ENCODE peak calls at places on chromosome 16, in five cellular contexts. B is hippocampal formation; N is activated CD8-positive, alpha-beta memory T cell treated with anti-CD3 and anti-CD28 coated beads for 1 hour; E is T-helper 22 cell; A is tibial nerve. W is an unnamed sample.

GRCh38 chr16:25026621-25027020 is 11.5 kb upstream of the ARHGAP17 start:
- DNase-seq in E (no peak), B (no peak), A (no peak), N (no peak), W (no peak)

GRCh38 chr16:66996324-66996982 is 8.1 kb downstream of the CES4A start:
- DNase-seq in A (peak), E (no peak), B (peak), N (no peak), W (peak)

GRCh38 chr16:440627-441026 is 15.2 kb downstream of the RAB11FIP3 start:
- DNase-seq in B (no peak), E (no peak), A (no peak), N (no peak), W (no peak)

GRCh38 chr16:57303021-57303909 is 18.8 kb upstream of the PLLP start:
- DNase-seq in E (no peak), N (no peak), A (no peak), B (no peak), W (peak)

GRCh38 chr16:28990375-28991040 is 5.7 kb downstream of the LAT start:
- DNase-seq in N (no peak), B (no peak), A (no peak), E (peak), W (no peak)

GRCh38 chr16:85037050-85037410 is 9.4 kb downstream of the KIAA0513 start:
- DNase-seq in B (no peak), N (no peak), A (peak), E (no peak), W (no peak)

GRCh38 chr16:10386517-10387377 is 886 bp downstream of the ATF7IP2 start:
- DNase-seq in N (no peak), B (no peak), A (no peak), E (no peak), W (no peak)

GRCh38 chr16:27748868-27749546 is 199.1 kb downstream of the KATNIP start:
- DNase-seq in N (no peak), B (peak), E (no peak), A (peak), W (no peak)

GRCh38 chr16:3187798-3188674 is at the start of gene OR1F1:
- DNase-seq in B (no peak), E (no peak), A (no peak), N (no peak), W (no peak)

GRCh38 chr16:17591655-17592405 is 121.1 kb upstream of the XYLT1 start:
- DNase-seq in B (no peak), N (no peak), A (no peak), E (peak), W (no peak)

GRCh38 chr16:51144203-51144602 is 6.9 kb downstream of the SALL1 start:
- DNase-seq in E (no peak), B (no peak), A (no peak), N (no peak), W (no peak)

GRCh38 chr16:84537431-84538151 is 33.1 kb upstream of the MEAK7 start:
- DNase-seq in N (no peak), E (no peak), B (no peak), A (no peak), W (no peak)

GRCh38 chr16:11203111-11203623 is 52.8 kb downstream of the SOCS1 start:
- DNase-seq in A (no peak), N (no peak), B (no peak), E (no peak), W (no peak)

GRCh38 chr16:77788196-77789084 is at the start of gene VAT1L:
- DNase-seq in E (no peak), A (no peak), N (no peak), B (peak), W (no peak)

GRCh38 chr16:56614549-56614991 is 6.2 kb downstream of the MT2A start:
- DNase-seq in B (no peak), A (no peak), N (no peak), E (no peak), W (no peak)

GRCh38 chr16:49844399-49844798 is 11.5 kb downstream of the ZNF423 start:
- DNase-seq in A (no peak), B (no peak), E (no peak), N (no peak), W (no peak)

GRCh38 chr16:8720080-8720966 is 45.9 kb downstream of the ABAT start:
- DNase-seq in B (no peak), E (no peak), N (no peak), A (no peak), W (no peak)

GRCh38 chr16:47213761-47214440 is 70.2 kb upstream of the NETO2 start:
- DNase-seq in N (no peak), A (no peak), E (no peak), B (no peak), W (no peak)

GRCh38 chr16:3625911-3626732 is 14.7 kb upstream of the SLX4 start:
- DNase-seq in N (no peak), E (no peak), A (no peak), B (no peak), W (no peak)

GRCh38 chr16:54655171-54655590 is 275.5 kb upstream of the IRX5 start:
- DNase-seq in A (peak), N (no peak), E (no peak), B (no peak), W (peak)

GRCh38 chr16:5015351-5015750 is 18.4 kb downstream of the NAGPA start:
- DNase-seq in E (no peak), A (no peak), B (no peak), N (no peak), W (no peak)

GRCh38 chr16:51181495-51181795 is 30.4 kb upstream of the SALL1 start:
- DNase-seq in E (no peak), N (no peak), B (no peak), A (no peak), W (no peak)

GRCh38 chr16:53865492-53865863 is 161.5 kb downstream of the FTO start:
- DNase-seq in A (no peak), B (peak), E (no peak), N (no peak), W (no peak)

GRCh38 chr16:49482690-49483089 is 109.1 kb downstream of the C16orf78 start:
- DNase-seq in N (no peak), A (no peak), B (no peak), E (no peak), W (peak)

GRCh38 chr16:21950782-21951521 is 2.2 kb upstream of the UQCRC2 start:
- DNase-seq in N (no peak), E (no peak), A (peak), B (peak), W (no peak)

GRCh38 chr16:49492896-49493620 is 119.5 kb downstream of the C16orf78 start:
- DNase-seq in N (no peak), A (no peak), B (no peak), E (no peak), W (peak)

GRCh38 chr16:71585318-71585703 is 8.4 kb upstream of the TAT start:
- DNase-seq in E (no peak), A (no peak), B (no peak), N (no peak), W (no peak)

GRCh38 chr16:16014329-16015224 is 65.2 kb downstream of the ABCC1 start:
- DNase-seq in B (no peak), E (no peak), N (no peak), A (peak), W (no peak)

GRCh38 chr16:55853114-55853513 is 20.2 kb upstream of the CES1 start:
- DNase-seq in A (no peak), E (no peak), B (no peak), N (no peak), W (no peak)

GRCh38 chr16:88754912-88755744 is 29.9 kb downstream of the PIEZO1 start:
- DNase-seq in B (no peak), E (no peak), N (no peak), A (no peak), W (no peak)

GRCh38 chr16:1019934-1020305 is 38.4 kb downstream of the SOX8 start:
- DNase-seq in A (no peak), E (no peak), N (no peak), B (no peak), W (no peak)

W was measured in lower leg skin.